ENCODE peak calls at places on chromosomes 16 and 17, in six cellular contexts. One of them, this sample, is unnamed.

GRCh38 chr17:44807817-44808155 is 22.3 kb downstream of the GJC1 start:
- DNase-seq in IMR-90: no peak
- DNase-seq in neural progenitor cell: no peak
- DNase-seq in HCT116: no peak
- DNase-seq in fibroblast of lung: no peak
- DNase-seq in colonic mucosa: no peak
- DNase-seq in this sample: no peak

GRCh38 chr17:47203984-47204721 is 5.0 kb upstream of the MYL4 start:
- DNase-seq in IMR-90: peak
- DNase-seq in neural progenitor cell: no peak
- DNase-seq in HCT116: no peak
- DNase-seq in fibroblast of lung: peak
- DNase-seq in colonic mucosa: no peak
- DNase-seq in this sample: no peak

GRCh38 chr17:82734987-82735866 is at the start of gene FN3K:
- DNase-seq in IMR-90: peak
- DNase-seq in neural progenitor cell: peak
- DNase-seq in HCT116: no peak
- DNase-seq in fibroblast of lung: peak
- DNase-seq in colonic mucosa: peak
- DNase-seq in this sample: peak

GRCh38 chr17:32256695-32257013 is 9.0 kb upstream of the RHBDL3 start:
- DNase-seq in IMR-90: no peak
- DNase-seq in neural progenitor cell: no peak
- DNase-seq in HCT116: no peak
- DNase-seq in fibroblast of lung: no peak
- DNase-seq in colonic mucosa: no peak
- DNase-seq in this sample: no peak

GRCh38 chr17:39231587-39232551 is 6.1 kb upstream of the STAC2 start:
- DNase-seq in IMR-90: peak
- DNase-seq in neural progenitor cell: peak
- DNase-seq in HCT116: no peak
- DNase-seq in fibroblast of lung: no peak
- DNase-seq in colonic mucosa: no peak
- DNase-seq in this sample: peak

GRCh38 chr17:8894673-8895578 is 27.5 kb upstream of the PIK3R6 start:
- DNase-seq in IMR-90: peak
- DNase-seq in neural progenitor cell: peak
- DNase-seq in HCT116: peak
- DNase-seq in fibroblast of lung: peak
- DNase-seq in colonic mucosa: peak
- DNase-seq in this sample: peak

GRCh38 chr17:17363638-17364337 is 60.6 kb downstream of the NT5M start:
- DNase-seq in IMR-90: no peak
- DNase-seq in neural progenitor cell: peak
- DNase-seq in HCT116: no peak
- DNase-seq in fibroblast of lung: no peak
- DNase-seq in colonic mucosa: no peak
- DNase-seq in this sample: no peak

GRCh38 chr17:27807567-27808470 is 7.5 kb upstream of the NOS2 start:
- DNase-seq in IMR-90: no peak
- DNase-seq in neural progenitor cell: no peak
- DNase-seq in HCT116: no peak
- DNase-seq in fibroblast of lung: no peak
- DNase-seq in colonic mucosa: peak
- DNase-seq in this sample: no peak

GRCh38 chr16:65142276-65142675 is 20.4 kb upstream of the CDH11 start:
- DNase-seq in IMR-90: peak
- DNase-seq in neural progenitor cell: no peak
- DNase-seq in HCT116: no peak
- DNase-seq in fibroblast of lung: peak
- DNase-seq in colonic mucosa: no peak
- DNase-seq in this sample: peak

GRCh38 chr17:82632461-82632860 is 15.8 kb downstream of the WDR45B start:
- DNase-seq in IMR-90: no peak
- DNase-seq in neural progenitor cell: no peak
- DNase-seq in HCT116: no peak
- DNase-seq in fibroblast of lung: no peak
- DNase-seq in colonic mucosa: no peak
- DNase-seq in this sample: no peak

GRCh38 chr16:5575846-5576245 is 478.3 kb upstream of the EEF2KMT start:
- DNase-seq in IMR-90: no peak
- DNase-seq in neural progenitor cell: no peak
- DNase-seq in HCT116: no peak
- DNase-seq in fibroblast of lung: no peak
- DNase-seq in colonic mucosa: no peak
- DNase-seq in this sample: no peak

GRCh38 chr17:69574257-69575197 is 160.0 kb downstream of the MAP2K6 start:
- DNase-seq in IMR-90: peak
- DNase-seq in neural progenitor cell: peak
- DNase-seq in HCT116: no peak
- DNase-seq in fibroblast of lung: peak
- DNase-seq in colonic mucosa: no peak
- DNase-seq in this sample: peak

GRCh38 chr16:8854298-8854948 is 14.4 kb downstream of the CARHSP1 start:
- DNase-seq in IMR-90: no peak
- DNase-seq in neural progenitor cell: no peak
- DNase-seq in HCT116: no peak
- DNase-seq in fibroblast of lung: no peak
- DNase-seq in colonic mucosa: peak
- DNase-seq in this sample: no peak

GRCh38 chr17:223723-224471 is 42.4 kb upstream of the DOC2B start:
- DNase-seq in IMR-90: no peak
- DNase-seq in neural progenitor cell: no peak
- DNase-seq in HCT116: no peak
- DNase-seq in fibroblast of lung: no peak
- DNase-seq in colonic mucosa: no peak
- DNase-seq in this sample: no peak

GRCh38 chr16:80466024-80466986 is 74.5 kb upstream of the DYNLRB2 start:
- DNase-seq in IMR-90: peak
- DNase-seq in neural progenitor cell: peak
- DNase-seq in HCT116: peak
- DNase-seq in fibroblast of lung: peak
- DNase-seq in colonic mucosa: peak
- DNase-seq in this sample: peak

GRCh38 chr16:89136931-89137330 is 34.6 kb upstream of the CDH15 start:
- DNase-seq in IMR-90: no peak
- DNase-seq in neural progenitor cell: no peak
- DNase-seq in HCT116: no peak
- DNase-seq in fibroblast of lung: no peak
- DNase-seq in colonic mucosa: no peak
- DNase-seq in this sample: no peak

GRCh38 chr16:30567160-30567990 is 4.1 kb downstream of the ZNF688 start:
- DNase-seq in IMR-90: peak
- DNase-seq in neural progenitor cell: no peak
- DNase-seq in HCT116: no peak
- DNase-seq in fibroblast of lung: no peak
- DNase-seq in colonic mucosa: no peak
- DNase-seq in this sample: peak

GRCh38 chr17:7915611-7916382 is at the start of gene RNF227:
- DNase-seq in IMR-90: peak
- DNase-seq in neural progenitor cell: peak
- DNase-seq in HCT116: peak
- DNase-seq in fibroblast of lung: peak
- DNase-seq in colonic mucosa: peak
- DNase-seq in this sample: peak

GRCh38 chr16:54422159-54422558 is 135.6 kb upstream of the IRX3 start:
- DNase-seq in IMR-90: no peak
- DNase-seq in neural progenitor cell: no peak
- DNase-seq in HCT116: no peak
- DNase-seq in fibroblast of lung: no peak
- DNase-seq in colonic mucosa: no peak
- DNase-seq in this sample: no peak

GRCh38 chr17:55540414-55541091 is 29.3 kb upstream of the SMIM36 start:
- DNase-seq in IMR-90: peak
- DNase-seq in neural progenitor cell: no peak
- DNase-seq in HCT116: no peak
- DNase-seq in fibroblast of lung: peak
- DNase-seq in colonic mucosa: no peak
- DNase-seq in this sample: peak

GRCh38 chr16:47499080-47499699 is 38.1 kb downstream of the PHKB start:
- DNase-seq in IMR-90: no peak
- DNase-seq in neural progenitor cell: no peak
- DNase-seq in HCT116: no peak
- DNase-seq in fibroblast of lung: no peak
- DNase-seq in colonic mucosa: no peak
- DNase-seq in this sample: no peak

GRCh38 chr17:42386784-42387183 is 1.5 kb downstream of the STAT3 start:
- DNase-seq in IMR-90: no peak
- DNase-seq in neural progenitor cell: no peak
- DNase-seq in HCT116: no peak
- DNase-seq in fibroblast of lung: no peak
- DNase-seq in colonic mucosa: no peak
- DNase-seq in this sample: no peak

GRCh38 chr17:8173056-8173870 is 2.9 kb downstream of the TMEM107 start:
- DNase-seq in IMR-90: peak
- DNase-seq in neural progenitor cell: peak
- DNase-seq in HCT116: peak
- DNase-seq in fibroblast of lung: peak
- DNase-seq in colonic mucosa: peak
- DNase-seq in this sample: peak

GRCh38 chr16:81500833-81501521 is 56.4 kb downstream of the CMIP start:
- DNase-seq in IMR-90: peak
- DNase-seq in neural progenitor cell: no peak
- DNase-seq in HCT116: no peak
- DNase-seq in fibroblast of lung: peak
- DNase-seq in colonic mucosa: no peak
- DNase-seq in this sample: peak

GRCh38 chr17:59483860-59484259 is 81.5 kb upstream of the DHX40 start:
- DNase-seq in IMR-90: no peak
- DNase-seq in neural progenitor cell: no peak
- DNase-seq in HCT116: no peak
- DNase-seq in fibroblast of lung: no peak
- DNase-seq in colonic mucosa: no peak
- DNase-seq in this sample: no peak

GRCh38 chr17:75739801-75740200 is 18.5 kb downstream of the ITGB4 start:
- DNase-seq in IMR-90: no peak
- DNase-seq in neural progenitor cell: no peak
- DNase-seq in HCT116: no peak
- DNase-seq in fibroblast of lung: no peak
- DNase-seq in colonic mucosa: no peak
- DNase-seq in this sample: no peak

GRCh38 chr16:11679250-11679649 is 11.0 kb downstream of the SNN start:
- DNase-seq in IMR-90: no peak
- DNase-seq in neural progenitor cell: no peak
- DNase-seq in HCT116: no peak
- DNase-seq in fibroblast of lung: no peak
- DNase-seq in colonic mucosa: no peak
- DNase-seq in this sample: no peak

DNA sequence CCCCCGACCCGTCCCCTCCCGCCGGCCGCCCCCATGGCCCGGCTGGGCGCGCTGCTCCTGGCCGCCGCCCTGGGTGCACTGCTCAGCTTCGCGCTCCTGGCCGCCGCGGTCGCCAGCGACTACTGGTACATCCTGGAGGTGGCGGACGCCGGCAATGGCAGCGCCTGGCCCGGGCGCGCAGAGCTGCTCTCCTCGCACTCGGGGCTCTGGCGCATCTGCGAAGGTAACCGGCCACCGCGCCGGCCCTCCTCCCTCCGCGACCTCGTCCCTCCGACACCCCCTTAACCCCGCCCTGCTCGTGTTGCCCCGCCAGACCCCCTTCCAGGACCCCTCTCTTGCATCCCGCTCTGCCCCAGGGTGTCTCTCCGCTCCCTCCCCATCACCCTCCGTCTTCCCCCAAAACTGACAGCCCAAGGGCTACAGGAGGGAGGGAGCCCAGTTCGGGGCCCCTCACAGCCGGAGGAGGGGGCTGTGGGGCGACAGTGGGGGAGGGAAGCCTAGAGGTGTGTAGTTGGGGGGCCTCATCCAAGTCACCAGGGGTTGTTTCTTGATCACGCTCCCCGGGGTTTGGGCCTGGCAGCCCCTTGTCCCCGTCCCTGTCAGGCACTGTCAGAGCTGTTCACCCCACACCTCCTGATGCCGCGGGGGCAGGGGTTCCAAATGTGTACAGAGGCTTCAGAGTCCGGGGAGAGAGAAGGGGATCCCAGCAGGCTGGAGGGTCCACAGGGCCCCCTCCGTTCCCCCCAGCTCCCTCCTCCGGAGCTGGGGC is 744 bp downstream of the TMEM235 start:
- DNase-seq in IMR-90: no peak
- DNase-seq in neural progenitor cell: peak
- DNase-seq in HCT116: no peak
- DNase-seq in fibroblast of lung: no peak
- DNase-seq in colonic mucosa: no peak
- DNase-seq in this sample: no peak
- H3K9ac ChIP-seq in IMR-90: no peak
- H3K9ac ChIP-seq in neural progenitor cell: no peak
- H3K9ac ChIP-seq in HCT116: no peak
- H3K9ac ChIP-seq in fibroblast of lung: no peak
- H3K9ac ChIP-seq in colonic mucosa: no peak
- H3K9ac ChIP-seq in this sample: no peak

GRCh38 chr16:17612336-17612735 is 141.6 kb upstream of the XYLT1 start:
- DNase-seq in IMR-90: no peak
- DNase-seq in neural progenitor cell: no peak
- DNase-seq in HCT116: no peak
- DNase-seq in fibroblast of lung: no peak
- DNase-seq in colonic mucosa: no peak
- DNase-seq in this sample: no peak
- H3K9ac ChIP-seq in IMR-90: no peak
- H3K9ac ChIP-seq in neural progenitor cell: no peak
- H3K9ac ChIP-seq in HCT116: no peak
- H3K9ac ChIP-seq in fibroblast of lung: no peak
- H3K9ac ChIP-seq in colonic mucosa: no peak
- H3K9ac ChIP-seq in this sample: no peak

GRCh38 chr17:21294321-21295035 is 10.0 kb downstream of the MAP2K3 start:
- DNase-seq in IMR-90: no peak
- DNase-seq in neural progenitor cell: no peak
- DNase-seq in HCT116: no peak
- DNase-seq in fibroblast of lung: no peak
- DNase-seq in colonic mucosa: no peak
- DNase-seq in this sample: no peak
- H3K9ac ChIP-seq in IMR-90: no peak
- H3K9ac ChIP-seq in neural progenitor cell: no peak
- H3K9ac ChIP-seq in HCT116: no peak
- H3K9ac ChIP-seq in fibroblast of lung: no peak
- H3K9ac ChIP-seq in colonic mucosa: no peak
- H3K9ac ChIP-seq in this sample: no peak

GRCh38 chr16:55503726-55504553 is 4.9 kb upstream of the LPCAT2 start:
- DNase-seq in IMR-90: no peak
- DNase-seq in neural progenitor cell: no peak
- DNase-seq in HCT116: no peak
- DNase-seq in fibroblast of lung: no peak
- DNase-seq in colonic mucosa: no peak
- DNase-seq in this sample: no peak

GRCh38 chr16:55501549-55502322 is 7.1 kb upstream of the LPCAT2 start:
- DNase-seq in IMR-90: no peak
- DNase-seq in neural progenitor cell: peak
- DNase-seq in HCT116: no peak
- DNase-seq in fibroblast of lung: no peak
- DNase-seq in colonic mucosa: peak
- DNase-seq in this sample: peak

GRCh38 chr16:55505333-55506015 is 3.4 kb upstream of the LPCAT2 start:
- DNase-seq in IMR-90: no peak
- DNase-seq in neural progenitor cell: no peak
- DNase-seq in HCT116: no peak
- DNase-seq in fibroblast of lung: no peak
- DNase-seq in colonic mucosa: no peak
- DNase-seq in this sample: no peak

GRCh38 chr16:55499951-55500350 is 8.9 kb upstream of the LPCAT2 start:
- DNase-seq in IMR-90: peak
- DNase-seq in neural progenitor cell: peak
- DNase-seq in HCT116: peak
- DNase-seq in fibroblast of lung: peak
- DNase-seq in colonic mucosa: peak
- DNase-seq in this sample: peak

GRCh38 chr16:55502801-55503366 is 6.0 kb upstream of the LPCAT2 start:
- DNase-seq in IMR-90: peak
- DNase-seq in neural progenitor cell: peak
- DNase-seq in HCT116: peak
- DNase-seq in fibroblast of lung: peak
- DNase-seq in colonic mucosa: peak
- DNase-seq in this sample: peak
- H3K9ac ChIP-seq in IMR-90: no peak
- H3K9ac ChIP-seq in neural progenitor cell: no peak
- H3K9ac ChIP-seq in HCT116: peak
- H3K9ac ChIP-seq in fibroblast of lung: no peak
- H3K9ac ChIP-seq in colonic mucosa: peak
- H3K9ac ChIP-seq in this sample: no peak